ENCODE peak calls at places on chromosomes 7 and 10, in six cellular contexts. T, H, I, U, O and R are unnamed samples.

GRCh38 chr10:102869290-102870198 is at the start of gene AS3MT:
- DNase-seq in T (no peak), H (peak), I (no peak), U (peak), O (peak), R (no peak)

GRCh38 chr7:7681936-7682329 is 36.5 kb downstream of the RPA3 start:
- DNase-seq in T (no peak), H (no peak), I (no peak), U (no peak), O (no peak), R (no peak)

GRCh38 chr7:25495342-25495855 is 267.1 kb upstream of the NPVF start:
- DNase-seq in T (no peak), H (no peak), I (no peak), U (peak), O (no peak), R (no peak)

GRCh38 chr10:112230325-112230988 is 46.9 kb upstream of the GPAM start:
- DNase-seq in T (no peak), H (no peak), I (no peak), U (no peak), O (peak), R (no peak)

GRCh38 chr7:30169585-30169978 is 34.8 kb downstream of the MTURN start:
- DNase-seq in T (no peak), H (no peak), I (no peak), U (no peak), O (no peak), R (no peak)

GRCh38 chr10:79347226-79347893 is at the start of gene PPIF:
- DNase-seq in T (peak), H (peak), I (peak), U (peak), O (peak), R (peak)

GRCh38 chr7:73622909-73623797 is 1.2 kb downstream of the MLXIPL start:
- DNase-seq in T (no peak), H (no peak), I (no peak), U (peak), O (peak), R (peak)

GRCh38 chr10:120387326-120387725 is 69.7 kb upstream of the PLPP4 start:
- DNase-seq in T (no peak), H (no peak), I (no peak), U (no peak), O (no peak), R (no peak)

GRCh38 chr10:3935933-3936359 is 150.9 kb upstream of the KLF6 start:
- DNase-seq in T (no peak), H (no peak), I (no peak), U (no peak), O (no peak), R (no peak)

GRCh38 chr10:23081891-23082290 is 13.5 kb upstream of the MSRB2 start:
- DNase-seq in T (no peak), H (peak), I (no peak), U (no peak), O (peak), R (no peak)

GRCh38 chr7:80183900-80184685 is 49.5 kb downstream of the GNAI1 start:
- DNase-seq in T (no peak), H (peak), I (no peak), U (no peak), O (no peak), R (no peak)

DNA sequence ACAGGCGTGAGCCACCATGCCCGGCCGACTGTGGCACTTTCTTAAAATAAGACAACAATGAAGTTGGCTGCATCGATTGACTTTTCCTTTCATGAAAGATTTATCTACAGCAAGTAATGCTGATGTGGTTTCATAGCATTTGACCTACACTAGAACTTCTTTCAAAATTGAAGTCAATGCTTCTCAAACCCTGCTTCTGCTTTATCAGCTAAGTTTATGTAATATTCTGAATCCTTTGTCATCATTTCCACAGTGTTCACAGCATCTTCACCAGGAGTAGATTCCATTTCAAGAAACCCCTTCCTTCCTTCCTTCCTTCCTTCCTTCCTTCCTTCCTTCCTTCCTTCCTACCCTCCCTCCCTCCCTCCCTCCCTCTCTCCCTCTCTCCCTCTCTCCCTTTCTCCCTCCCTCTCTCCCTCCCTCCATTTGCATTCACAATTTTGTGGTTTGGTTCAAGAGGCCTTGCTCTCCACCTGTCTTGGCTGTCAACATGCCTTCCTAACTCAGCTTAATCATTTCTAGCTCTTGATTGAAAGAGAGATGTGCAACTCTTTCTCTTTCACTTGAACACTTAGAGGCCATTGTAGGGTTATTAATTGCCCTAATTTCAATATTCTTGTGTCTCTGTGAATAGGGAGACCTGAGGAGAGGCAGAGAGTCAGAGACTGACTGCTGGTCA is 52.1 kb downstream of the HDAC9 start:
- DNase-seq in T (no peak), H (no peak), I (no peak), U (no peak), O (no peak), R (no peak)
- TF ChIP-seq CTCF in T (no peak), H (no peak), I (no peak), U (no peak), O (no peak), R (no peak)

GRCh38 chr10:66799474-66799873 is 126.4 kb upstream of the LRRTM3 start:
- DNase-seq in T (no peak), H (no peak), I (no peak), U (no peak), O (no peak), R (no peak)
- H3K27ac ChIP-seq in T (no peak), H (no peak), I (no peak), U (no peak), O (no peak), R (no peak)

GRCh38 chr7:135922263-135922662 is 54.9 kb downstream of the MTPN start:
- DNase-seq in T (no peak), H (no peak), I (no peak), U (no peak), O (no peak), R (no peak)

GRCh38 chr7:135920478-135920877 is 56.7 kb downstream of the MTPN start:
- DNase-seq in T (no peak), H (no peak), I (no peak), U (no peak), O (no peak), R (no peak)

GRCh38 chr7:135925205-135925604 is 52.0 kb downstream of the MTPN start:
- DNase-seq in T (no peak), H (no peak), I (no peak), U (no peak), O (no peak), R (no peak)

GRCh38 chr7:135924302-135924701 is 52.9 kb downstream of the MTPN start:
- DNase-seq in T (no peak), H (no peak), I (no peak), U (no peak), O (no peak), R (no peak)

GRCh38 chr7:135923700-135924261 is 53.4 kb downstream of the MTPN start:
- DNase-seq in T (peak), H (peak), I (no peak), U (no peak), O (no peak), R (no peak)
- TF ChIP-seq REST in T (no peak), H (no peak), I (no peak), U (no peak), O (no peak), R (no peak)

DNA sequence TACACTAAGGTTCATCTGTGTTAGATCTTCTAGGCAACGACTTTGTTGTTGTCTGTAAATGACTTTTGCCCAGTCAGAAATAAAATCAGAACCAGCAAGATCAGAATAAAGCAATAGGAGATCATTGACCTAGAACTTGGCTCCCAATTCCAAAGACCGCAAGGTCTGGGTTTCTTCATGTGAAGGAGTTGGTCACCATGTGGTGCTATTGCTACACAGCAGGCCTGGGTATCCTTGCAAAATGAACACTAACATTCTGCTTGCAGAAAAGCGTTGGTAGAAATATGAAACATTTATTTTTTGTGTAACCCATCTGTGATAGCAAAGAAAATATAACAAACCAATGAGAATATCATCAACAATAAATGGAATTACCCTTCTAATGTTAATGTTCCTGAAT is 831.0 kb downstream of the NXPH1 start:
- DNase-seq in T (no peak), H (no peak), I (no peak), U (no peak), O (no peak), R (no peak)
- TF ChIP-seq CTCF in T (peak), H (no peak), I (no peak), U (no peak), O (no peak), R (no peak)

GRCh38 chr10:62482581-62482980 is 108.4 kb downstream of the ZNF365 start:
- DNase-seq in T (no peak), H (no peak), I (no peak), U (no peak), O (no peak), R (no peak)
- H3K27ac ChIP-seq in T (no peak), H (no peak), I (no peak), U (no peak), O (no peak), R (no peak)

DNA sequence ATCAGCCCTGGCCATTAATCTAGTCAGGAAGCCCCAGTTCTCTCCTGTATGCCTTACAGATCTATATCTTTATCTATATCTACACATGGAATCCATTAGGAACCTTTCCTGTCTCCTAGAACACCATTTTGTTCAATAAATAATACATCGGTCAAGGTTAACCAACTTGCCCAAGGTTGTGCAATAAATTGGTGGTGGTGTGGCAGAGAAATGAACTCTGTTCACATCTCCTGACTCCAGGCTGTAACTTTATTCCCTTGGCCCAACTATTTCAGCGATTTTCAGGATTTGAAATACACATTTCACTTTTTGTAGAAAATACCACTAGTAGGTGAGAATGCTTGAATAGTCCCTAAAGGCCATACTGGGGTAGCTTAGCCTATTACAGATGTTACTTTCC is 712.5 kb upstream of the FZD8 start:
- DNase-seq in T (no peak), H (no peak), I (no peak), U (no peak), O (no peak), R (no peak)
- TF ChIP-seq REST in T (no peak), H (no peak), I (no peak), U (no peak), O (no peak), R (no peak)

GRCh38 chr10:21722209-21722608 is 188.2 kb downstream of the MLLT10 start:
- DNase-seq in T (no peak), H (no peak), I (no peak), U (no peak), O (no peak), R (no peak)
- TF ChIP-seq CTCF in T (peak), H (no peak), I (no peak), U (no peak), O (no peak), R (no peak)

GRCh38 chr10:33114451-33114944 is 156.5 kb upstream of the ITGB1 start:
- DNase-seq in T (no peak), H (peak), I (no peak), U (no peak), O (no peak), R (no peak)
- H3K27ac ChIP-seq in T (peak), H (peak), I (no peak), U (no peak), O (no peak), R (no peak)